ENCODE peak calls at places on chromosomes 2 and 18, in six cellular contexts. One of them, this sample, is unnamed.

GRCh38 chr2:232473467-232473890 is 14.2 kb downstream of the ECEL1 start:
- DNase-seq in hepatocyte: no peak
- DNase-seq in right cardiac atrium: no peak
- DNase-seq in IMR-90: no peak
- DNase-seq in A549: no peak
- DNase-seq in PC-3: peak; percentile 3
- DNase-seq in this sample: peak; percentile 35

GRCh38 chr2:7057865-7058400 is 140.7 kb downstream of the RNF144A start:
- DNase-seq in hepatocyte: no peak
- DNase-seq in right cardiac atrium: no peak
- DNase-seq in IMR-90: no peak
- DNase-seq in A549: no peak
- DNase-seq in PC-3: no peak
- DNase-seq in this sample: no peak

GRCh38 chr2:196248467-196249104 is 77.2 kb upstream of the STK17B start:
- DNase-seq in hepatocyte: no peak
- DNase-seq in right cardiac atrium: no peak
- DNase-seq in IMR-90: peak; percentile 51
- DNase-seq in A549: no peak
- DNase-seq in PC-3: no peak
- DNase-seq in this sample: no peak

GRCh38 chr2:96240341-96241038 is 25.3 kb downstream of the TMEM127 start:
- DNase-seq in hepatocyte: no peak
- DNase-seq in right cardiac atrium: no peak
- DNase-seq in IMR-90: no peak
- DNase-seq in A549: no peak
- DNase-seq in PC-3: no peak
- DNase-seq in this sample: no peak

GRCh38 chr18:13566941-13567762 is 159.2 kb downstream of the FAM210A start:
- DNase-seq in hepatocyte: no peak
- DNase-seq in right cardiac atrium: peak; percentile 70
- DNase-seq in IMR-90: no peak
- DNase-seq in A549: no peak
- DNase-seq in PC-3: no peak
- DNase-seq in this sample: no peak

GRCh38 chr2:171086352-171087290 is 74.1 kb downstream of the TLK1 start:
- DNase-seq in hepatocyte: peak; percentile 58
- DNase-seq in right cardiac atrium: no peak
- DNase-seq in IMR-90: peak; percentile 68
- DNase-seq in A549: peak; percentile 15
- DNase-seq in PC-3: peak; percentile 66
- DNase-seq in this sample: peak; percentile 29

GRCh38 chr18:24368749-24369148 is 28.9 kb downstream of the OSBPL1A start:
- DNase-seq in hepatocyte: no peak
- DNase-seq in right cardiac atrium: no peak
- DNase-seq in IMR-90: peak; percentile 20
- DNase-seq in A549: no peak
- DNase-seq in PC-3: peak; percentile 28
- DNase-seq in this sample: no peak

GRCh38 chr2:11749646-11750349 is 3.4 kb downstream of the LPIN1 start:
- DNase-seq in hepatocyte: no peak
- DNase-seq in right cardiac atrium: no peak
- DNase-seq in IMR-90: peak; percentile 18
- DNase-seq in A549: no peak
- DNase-seq in PC-3: no peak
- DNase-seq in this sample: no peak

GRCh38 chr2:180829261-180829660 is 151.1 kb upstream of the UBE2E3 start:
- DNase-seq in hepatocyte: no peak
- DNase-seq in right cardiac atrium: no peak
- DNase-seq in IMR-90: no peak
- DNase-seq in A549: peak; percentile 6
- DNase-seq in PC-3: peak; percentile 81
- DNase-seq in this sample: no peak

GRCh38 chr2:171513719-171514160 is 8.5 kb upstream of the CYBRD1 start:
- DNase-seq in hepatocyte: no peak
- DNase-seq in right cardiac atrium: no peak
- DNase-seq in IMR-90: no peak
- DNase-seq in A549: no peak
- DNase-seq in PC-3: no peak
- DNase-seq in this sample: peak; percentile 44

GRCh38 chr2:6800553-6800952 is 65.2 kb downstream of the CMPK2 start:
- DNase-seq in hepatocyte: no peak
- DNase-seq in right cardiac atrium: no peak
- DNase-seq in IMR-90: peak; percentile 54
- DNase-seq in A549: no peak
- DNase-seq in PC-3: no peak
- DNase-seq in this sample: no peak

GRCh38 chr2:51013060-51013746 is 18.7 kb downstream of the NRXN1 start:
- DNase-seq in hepatocyte: peak; percentile 44
- DNase-seq in right cardiac atrium: no peak
- DNase-seq in IMR-90: peak; percentile 12
- DNase-seq in A549: no peak
- DNase-seq in PC-3: peak; percentile 82
- DNase-seq in this sample: peak; percentile 55

GRCh38 chr2:24830786-24831185 is 37.6 kb downstream of the CENPO start:
- DNase-seq in hepatocyte: no peak
- DNase-seq in right cardiac atrium: no peak
- DNase-seq in IMR-90: no peak
- DNase-seq in A549: no peak
- DNase-seq in PC-3: no peak
- DNase-seq in this sample: no peak

GRCh38 chr18:37662546-37663339 is 97.1 kb upstream of the CELF4 start:
- DNase-seq in hepatocyte: no peak
- DNase-seq in right cardiac atrium: no peak
- DNase-seq in IMR-90: no peak
- DNase-seq in A549: no peak
- DNase-seq in PC-3: no peak
- DNase-seq in this sample: no peak

GRCh38 chr2:179467927-179468326 is 203.3 kb upstream of the SESTD1 start:
- DNase-seq in hepatocyte: no peak
- DNase-seq in right cardiac atrium: no peak
- DNase-seq in IMR-90: no peak
- DNase-seq in A549: no peak
- DNase-seq in PC-3: no peak
- DNase-seq in this sample: no peak

GRCh38 chr2:235605306-235605998 is 111.6 kb downstream of the AGAP1 start:
- DNase-seq in hepatocyte: peak; percentile 83
- DNase-seq in right cardiac atrium: peak; percentile 91
- DNase-seq in IMR-90: peak; percentile 94
- DNase-seq in A549: no peak
- DNase-seq in PC-3: no peak
- DNase-seq in this sample: peak; percentile 54

GRCh38 chr2:65566617-65567016 is 134.2 kb upstream of the SPRED2 start:
- DNase-seq in hepatocyte: no peak
- DNase-seq in right cardiac atrium: no peak
- DNase-seq in IMR-90: no peak
- DNase-seq in A549: no peak
- DNase-seq in PC-3: no peak
- DNase-seq in this sample: no peak

GRCh38 chr2:8644605-8645175 is 37.2 kb upstream of the ID2 start:
- DNase-seq in hepatocyte: no peak
- DNase-seq in right cardiac atrium: no peak
- DNase-seq in IMR-90: no peak
- DNase-seq in A549: no peak
- DNase-seq in PC-3: no peak
- DNase-seq in this sample: peak; percentile 72

GRCh38 chr2:26075173-26075572 is 41.3 kb downstream of the RAB10 start:
- DNase-seq in hepatocyte: no peak
- DNase-seq in right cardiac atrium: no peak
- DNase-seq in IMR-90: no peak
- DNase-seq in A549: no peak
- DNase-seq in PC-3: no peak
- DNase-seq in this sample: no peak
- H3K4me1 ChIP-seq in hepatocyte: peaks cover 22% of the 10 kb centered on the region
- H3K4me1 ChIP-seq in right cardiac atrium: peaks cover 7% of the 10 kb centered on the region
- H3K4me1 ChIP-seq in IMR-90: peaks cover 3% of the 10 kb centered on the region
- H3K4me1 ChIP-seq in A549: peaks cover 93% of the 10 kb centered on the region
- H3K4me1 ChIP-seq in PC-3: peaks cover 75% of the 10 kb centered on the region
- H3K4me1 ChIP-seq in this sample: peaks cover 3% of the 10 kb centered on the region

GRCh38 chr18:42578781-42579180 is 536.7 kb downstream of the RIT2 start:
- DNase-seq in hepatocyte: no peak
- DNase-seq in right cardiac atrium: no peak
- DNase-seq in IMR-90: no peak
- DNase-seq in A549: no peak
- DNase-seq in PC-3: no peak
- DNase-seq in this sample: peak; percentile 36

GRCh38 chr18:42576141-42576540 is 539.3 kb downstream of the RIT2 start:
- DNase-seq in hepatocyte: no peak
- DNase-seq in right cardiac atrium: no peak
- DNase-seq in IMR-90: no peak
- DNase-seq in A549: no peak
- DNase-seq in PC-3: no peak
- DNase-seq in this sample: no peak

DNA sequence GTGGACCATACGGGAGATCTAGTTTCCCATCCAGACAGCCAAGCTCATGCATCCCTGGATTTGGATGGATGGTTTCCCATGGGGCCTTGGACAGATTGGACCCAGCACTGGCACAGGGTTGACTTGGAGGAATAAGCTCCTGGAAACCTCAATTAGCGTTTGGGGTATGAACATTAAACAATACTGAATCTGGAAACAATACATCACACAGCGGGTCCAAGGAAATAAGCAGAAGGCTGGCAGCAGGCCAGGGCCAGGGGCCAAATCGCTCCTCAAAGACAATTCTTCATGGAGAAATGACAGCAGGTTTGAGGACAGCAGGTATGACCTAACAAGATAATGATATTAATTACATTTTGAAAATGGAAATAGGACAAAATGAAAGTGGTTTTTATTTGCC is 540.6 kb downstream of the RIT2 start:
- DNase-seq in hepatocyte: no peak
- DNase-seq in right cardiac atrium: no peak
- DNase-seq in IMR-90: no peak
- DNase-seq in A549: no peak
- DNase-seq in PC-3: no peak
- DNase-seq in this sample: no peak
- H3K4me3 ChIP-seq in hepatocyte: no peak overlapping the region
- H3K4me3 ChIP-seq in right cardiac atrium: no peak overlapping the region
- H3K4me3 ChIP-seq in IMR-90: no peak overlapping the region
- H3K4me3 ChIP-seq in A549: no peak overlapping the region
- H3K4me3 ChIP-seq in PC-3: no peak overlapping the region
- H3K4me3 ChIP-seq in this sample: no peak overlapping the region

GRCh38 chr2:20146401-20146800 is 78.5 kb downstream of the SDC1 start:
- DNase-seq in hepatocyte: no peak
- DNase-seq in right cardiac atrium: no peak
- DNase-seq in IMR-90: no peak
- DNase-seq in A549: no peak
- DNase-seq in PC-3: no peak
- DNase-seq in this sample: no peak
- H3K4me1 ChIP-seq in hepatocyte: peaks cover 10% of the 10 kb centered on the region
- H3K4me1 ChIP-seq in right cardiac atrium: no peaks in the 10 kb centered on the region
- H3K4me1 ChIP-seq in IMR-90: peaks cover 12% of the 10 kb centered on the region
- H3K4me1 ChIP-seq in A549: peaks cover 48% of the 10 kb centered on the region
- H3K4me1 ChIP-seq in PC-3: peaks cover 22% of the 10 kb centered on the region
- H3K4me1 ChIP-seq in this sample: peaks cover 24% of the 10 kb centered on the region

DNA sequence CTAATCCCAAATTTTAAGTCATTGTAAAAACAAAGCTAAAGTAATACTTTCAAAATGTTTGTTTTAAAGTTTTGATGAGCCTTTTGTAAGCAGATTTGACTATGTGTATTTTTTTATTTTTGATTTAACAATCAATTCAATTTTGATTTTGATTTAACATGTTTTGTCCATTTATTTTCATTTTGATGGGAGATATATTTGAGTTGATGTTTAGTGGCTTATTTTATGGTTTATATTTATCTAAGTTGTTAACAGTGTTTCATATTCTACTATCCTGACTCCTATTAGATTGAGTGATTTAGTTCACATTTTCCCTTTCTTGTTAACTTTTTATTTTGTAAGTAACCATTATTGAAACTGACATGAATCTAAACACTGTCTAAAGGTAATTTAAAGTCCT is 44.7 kb downstream of the TMEM18 start:
- DNase-seq in hepatocyte: no peak
- DNase-seq in right cardiac atrium: no peak
- DNase-seq in IMR-90: no peak
- DNase-seq in A549: no peak
- DNase-seq in PC-3: no peak
- DNase-seq in this sample: no peak
- H3K4me3 ChIP-seq in hepatocyte: no peak overlapping the region
- H3K4me3 ChIP-seq in right cardiac atrium: no peak overlapping the region
- H3K4me3 ChIP-seq in IMR-90: no peak overlapping the region
- H3K4me3 ChIP-seq in A549: no peak overlapping the region
- H3K4me3 ChIP-seq in PC-3: no peak overlapping the region
- H3K4me3 ChIP-seq in this sample: no peak overlapping the region

GRCh38 chr2:160409480-160409879 is 84.1 kb downstream of the RBMS1 start:
- DNase-seq in hepatocyte: no peak
- DNase-seq in right cardiac atrium: no peak
- DNase-seq in IMR-90: no peak
- DNase-seq in A549: no peak
- DNase-seq in PC-3: no peak
- DNase-seq in this sample: peak; percentile 80
- H3K4me1 ChIP-seq in hepatocyte: peaks cover 23% of the 10 kb centered on the region
- H3K4me1 ChIP-seq in right cardiac atrium: peaks cover 12% of the 10 kb centered on the region
- H3K4me1 ChIP-seq in IMR-90: peaks cover 19% of the 10 kb centered on the region
- H3K4me1 ChIP-seq in A549: peaks cover 42% of the 10 kb centered on the region
- H3K4me1 ChIP-seq in PC-3: peaks cover 50% of the 10 kb centered on the region
- H3K4me1 ChIP-seq in this sample: peaks cover 31% of the 10 kb centered on the region